ENCODE peak calls at places on chromosomes 13 and 19, in seven cellular contexts. E is GM23248; Q is psoas muscle; I is aorta; U is colonic mucosa; A is CD8-positive, alpha-beta memory T cell; L is ovary. Z is an unnamed sample.

GRCh38 chr13:90594694-90595093 is 752.8 kb upstream of the MIR17HG start:
- DNase-seq in E (peak), Q (no peak), I (no peak), U (no peak), A (no peak), L (no peak), Z (no peak)

GRCh38 chr13:110944121-110944967 is 29.5 kb upstream of the ANKRD10 start:
- DNase-seq in E (peak), Q (no peak), I (no peak), U (no peak), A (no peak), L (no peak), Z (no peak)

GRCh38 chr19:27975419-27976005 is 1237.4 kb downstream of the UQCRFS1 start:
- DNase-seq in E (no peak), Q (no peak), I (no peak), U (no peak), A (no peak), L (no peak), Z (no peak)

GRCh38 chr13:67235265-67235664 is 5.1 kb upstream of the PCDH9 start:
- DNase-seq in E (no peak), Q (no peak), I (no peak), U (no peak), A (no peak), L (no peak), Z (no peak)

GRCh38 chr19:51352783-51353360 is 10.9 kb upstream of the VSIG10L start:
- DNase-seq in E (no peak), Q (no peak), I (no peak), U (no peak), A (no peak), L (no peak), Z (no peak)

GRCh38 chr13:63408227-63409202 is 1992.9 kb upstream of the PCDH20 start:
- DNase-seq in E (no peak), Q (no peak), I (no peak), U (no peak), A (no peak), L (no peak), Z (no peak)

GRCh38 chr13:105908581-105908980 is 626.9 kb downstream of the EFNB2 start:
- DNase-seq in E (no peak), Q (no peak), I (no peak), U (no peak), A (no peak), L (no peak), Z (no peak)

GRCh38 chr19:33344210-33344609 is 29.3 kb upstream of the CEBPG start:
- DNase-seq in E (peak), Q (no peak), I (no peak), U (no peak), A (no peak), L (no peak), Z (no peak)

GRCh38 chr19:53541971-53542370 is 4.0 kb downstream of the ZNF331 start:
- DNase-seq in E (no peak), Q (no peak), I (no peak), U (no peak), A (no peak), L (no peak), Z (no peak)

GRCh38 chr13:72782717-72783116 is 784 bp downstream of the PIBF1 start:
- DNase-seq in E (peak), Q (no peak), I (no peak), U (no peak), A (no peak), L (no peak), Z (no peak)

GRCh38 chr13:42532561-42533335 is 41.2 kb upstream of the TNFSF11 start:
- DNase-seq in E (no peak), Q (no peak), I (no peak), U (no peak), A (no peak), L (no peak), Z (no peak)

GRCh38 chr13:25973085-25973484 is 78.7 kb downstream of the SHISA2 start:
- DNase-seq in E (no peak), Q (peak), I (no peak), U (no peak), A (no peak), L (no peak), Z (no peak)

GRCh38 chr19:44741841-44742352 is 6.6 kb upstream of the BCL3 start:
- DNase-seq in E (peak), Q (peak), I (peak), U (peak), A (no peak), L (peak), Z (peak)

GRCh38 chr13:114142640-114143490 is 10.4 kb upstream of the RASA3 start:
- DNase-seq in E (no peak), Q (no peak), I (peak), U (peak), A (peak), L (no peak), Z (no peak)

GRCh38 chr19:50836543-50837195 is 3.3 kb upstream of the KLK15 start:
- DNase-seq in E (no peak), Q (no peak), I (peak), U (no peak), A (no peak), L (no peak), Z (no peak)

GRCh38 chr13:94641432-94641941 is 39.8 kb downstream of the GPR180 start:
- DNase-seq in E (peak), Q (no peak), I (no peak), U (no peak), A (no peak), L (no peak), Z (no peak)

GRCh38 chr19:7831452-7831851 is 1.4 kb downstream of the EVI5L start:
- DNase-seq in E (peak), Q (no peak), I (no peak), U (no peak), A (no peak), L (peak), Z (no peak)

GRCh38 chr13:78604782-78605611 is 1.6 kb upstream of the POU4F1 start:
- DNase-seq in E (peak), Q (no peak), I (no peak), U (no peak), A (no peak), L (no peak), Z (no peak)

GRCh38 chr13:97506511-97506910 is 72.5 kb downstream of the RAP2A start:
- DNase-seq in E (peak), Q (no peak), I (no peak), U (no peak), A (no peak), L (no peak), Z (no peak)

GRCh38 chr13:70580825-70581224 is 472.6 kb upstream of the KLHL1 start:
- DNase-seq in E (no peak), Q (no peak), I (no peak), U (no peak), A (no peak), L (no peak), Z (no peak)

GRCh38 chr13:25192936-25193335 is 20.8 kb upstream of the AMER2 start:
- DNase-seq in E (no peak), Q (no peak), I (no peak), U (no peak), A (no peak), L (no peak), Z (peak)

GRCh38 chr19:43784251-43784980 is 3.6 kb upstream of the KCNN4 start:
- DNase-seq in E (peak), Q (peak), I (peak), U (peak), A (no peak), L (no peak), Z (no peak)

DNA sequence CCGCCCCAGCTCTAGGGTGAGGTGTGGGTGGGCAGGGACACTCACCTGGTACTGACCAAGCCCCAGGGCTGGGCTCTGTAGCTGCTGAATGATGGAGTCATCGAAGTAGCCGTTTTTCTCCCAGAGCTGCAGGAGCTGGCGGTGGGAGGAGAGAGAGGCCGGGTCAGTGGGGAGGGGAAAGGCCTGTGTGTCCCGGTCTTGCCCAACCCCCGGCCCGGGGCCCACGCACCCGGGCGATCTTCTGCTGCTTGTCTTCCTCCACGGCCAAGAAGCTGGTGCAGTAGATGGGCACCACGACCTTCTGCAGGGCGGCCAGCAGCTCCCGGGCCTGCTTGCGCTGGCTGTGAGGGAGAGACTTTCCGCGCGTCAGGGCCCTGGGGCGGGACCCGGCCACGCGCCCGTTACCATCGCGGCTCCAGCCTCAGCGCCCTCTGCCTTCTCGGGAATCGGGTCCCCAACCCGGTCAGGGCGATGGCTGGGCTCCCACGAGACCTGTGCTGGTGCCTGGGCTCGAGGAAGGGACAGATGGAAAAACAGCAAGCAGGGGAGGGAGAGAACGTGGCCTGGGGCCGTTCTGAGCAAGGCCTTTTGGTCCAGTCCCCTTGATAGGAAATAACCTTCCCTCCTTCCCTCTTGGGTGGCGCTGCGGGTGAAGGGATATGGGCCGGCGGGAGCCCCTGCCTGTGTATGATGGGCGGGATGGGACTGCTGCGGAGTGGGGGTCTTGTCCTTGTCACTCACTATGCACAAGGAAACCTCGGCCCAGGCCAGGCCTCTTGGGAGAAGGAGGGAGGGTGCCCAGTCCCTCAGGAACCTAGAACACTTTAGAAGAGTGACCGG is 11.5 kb downstream of the CHERP start:
- DNase-seq in E (no peak), Q (no peak), I (no peak), U (no peak), A (no peak), L (no peak), Z (no peak)
- H3K27ac ChIP-seq in E (no peak), Q (no peak), I (no peak), U (no peak), A (no peak), L (no peak), Z (no peak)

DNA sequence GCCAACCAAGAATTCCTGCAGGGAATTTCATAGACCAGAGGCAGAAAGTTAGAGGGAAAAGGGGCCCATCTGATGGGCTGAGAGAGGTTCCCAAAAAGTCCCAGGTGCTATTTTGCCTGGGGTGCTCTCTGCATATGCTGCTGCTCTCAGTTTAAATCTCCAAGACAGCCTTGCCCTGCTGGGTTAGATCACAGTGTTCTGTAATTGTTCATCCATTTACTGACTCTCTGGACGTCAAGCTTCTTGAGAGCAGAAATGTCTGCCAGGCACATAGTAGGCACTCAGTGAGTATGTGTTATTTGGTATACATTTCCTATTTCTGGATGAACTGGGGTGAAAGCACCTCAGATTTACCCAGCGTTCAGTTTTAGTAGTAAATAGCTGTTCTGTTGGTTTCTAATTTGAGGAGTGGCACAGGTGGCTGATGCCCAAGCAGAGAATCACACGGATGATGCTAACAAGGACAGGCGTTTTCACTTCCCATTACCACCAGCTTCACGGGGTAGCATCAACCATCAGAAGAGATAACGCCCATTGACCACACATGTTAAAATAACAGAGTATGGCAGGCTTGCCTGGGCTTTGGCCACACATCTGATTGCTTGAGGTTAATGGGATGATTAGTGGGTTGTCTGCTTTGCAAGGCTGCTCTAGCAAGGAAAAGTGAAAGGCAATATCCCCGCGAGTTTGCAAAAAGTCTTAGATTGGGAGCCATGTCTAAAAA is 161.1 kb downstream of the SLC7A1 start:
- DNase-seq in E (no peak), Q (no peak), I (no peak), U (no peak), A (no peak), L (no peak), Z (no peak)
- H3K27ac ChIP-seq in E (peak), Q (peak), I (peak), U (no peak), A (no peak), L (peak), Z (no peak)

GRCh38 chr13:33494596-33495214 is 209.2 kb upstream of the STARD13 start:
- DNase-seq in E (peak), Q (no peak), I (peak), U (no peak), A (no peak), L (no peak), Z (no peak)
- H3K27ac ChIP-seq in E (peak), Q (no peak), I (no peak), U (no peak), A (no peak), L (no peak), Z (no peak)

GRCh38 chr19:1622541-1622940 is 17.3 kb upstream of the UQCR11 start:
- DNase-seq in E (no peak), Q (no peak), I (no peak), U (no peak), A (no peak), L (no peak), Z (no peak)

GRCh38 chr19:1622007-1622406 is 16.7 kb upstream of the UQCR11 start:
- DNase-seq in E (no peak), Q (no peak), I (no peak), U (no peak), A (no peak), L (no peak), Z (no peak)

GRCh38 chr19:1626417-1627010 is 21.3 kb upstream of the UQCR11 start:
- DNase-seq in E (no peak), Q (no peak), I (no peak), U (no peak), A (no peak), L (no peak), Z (no peak)

GRCh38 chr19:1627194-1627593 is 21.9 kb upstream of the UQCR11 start:
- DNase-seq in E (no peak), Q (no peak), I (no peak), U (no peak), A (no peak), L (no peak), Z (no peak)

DNA sequence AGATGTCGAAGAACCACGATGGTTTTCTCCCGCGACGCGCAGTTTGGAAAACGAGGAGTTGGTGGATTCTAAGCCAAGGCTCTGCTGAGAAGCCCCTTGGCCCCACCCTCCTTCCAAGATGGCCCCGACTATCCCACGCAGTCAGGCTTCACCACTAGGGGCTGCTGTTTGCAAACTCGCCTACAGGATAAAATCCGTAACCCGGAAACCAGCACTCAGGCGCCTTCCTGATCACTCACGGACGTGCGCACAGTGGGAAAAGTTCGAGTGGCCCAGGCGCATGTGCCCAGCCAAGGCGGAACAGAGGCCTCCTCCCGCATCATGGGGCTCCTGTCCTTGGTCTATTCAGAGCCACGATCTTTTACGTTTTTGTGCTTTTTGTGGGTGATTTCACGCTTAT is 19.2 kb upstream of the UQCR11 start:
- DNase-seq in E (peak), Q (no peak), I (peak), U (peak), A (peak), L (no peak), Z (peak)
- H3K27ac ChIP-seq in E (no peak), Q (no peak), I (no peak), U (no peak), A (no peak), L (no peak), Z (no peak)

DNA sequence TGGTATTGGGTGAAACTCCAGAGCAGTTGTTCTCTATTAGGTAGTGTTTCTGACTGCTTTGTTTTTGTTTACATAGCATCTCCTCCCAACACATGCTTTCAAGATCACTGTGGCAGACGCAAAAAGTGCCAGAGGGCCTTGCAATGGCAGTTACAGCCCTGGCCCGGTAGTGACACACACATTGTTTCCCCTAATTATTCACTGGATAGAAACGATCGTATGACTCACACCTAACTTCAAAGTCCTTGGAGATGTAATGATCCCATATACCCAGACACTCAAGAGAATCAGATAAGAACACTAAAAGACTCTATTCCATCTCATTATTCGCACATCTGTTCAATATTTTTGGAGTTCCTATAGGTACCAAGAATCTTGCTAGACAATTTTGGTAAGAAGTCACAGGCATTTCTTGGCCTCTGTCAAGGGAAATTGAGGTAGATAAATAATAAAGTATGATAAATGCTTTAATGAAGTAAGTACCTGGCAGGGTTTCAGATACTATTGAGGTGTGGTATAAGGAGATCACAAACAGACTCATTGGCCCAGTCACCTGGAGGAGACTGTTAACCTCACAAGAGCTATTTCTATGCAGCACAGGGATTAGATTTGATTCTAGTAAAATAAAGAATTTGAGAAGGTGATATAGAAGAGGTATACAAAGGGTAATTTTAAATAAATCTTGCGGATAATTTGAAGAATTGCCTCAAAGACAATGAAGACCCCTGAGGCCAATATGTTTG is 485.3 kb downstream of the SLITRK6 start:
- DNase-seq in E (no peak), Q (no peak), I (no peak), U (no peak), A (no peak), L (no peak), Z (no peak)
- H3K27ac ChIP-seq in E (no peak), Q (no peak), I (no peak), U (no peak), A (no peak), L (no peak), Z (no peak)

GRCh38 chr19:35708391-35708790 is 4.0 kb downstream of the ZBTB32 start:
- DNase-seq in E (no peak), Q (no peak), I (no peak), U (no peak), A (no peak), L (no peak), Z (no peak)

GRCh38 chr19:35704218-35704617 is at the start of gene ZBTB32:
- DNase-seq in E (peak), Q (no peak), I (no peak), U (peak), A (no peak), L (no peak), Z (no peak)

GRCh38 chr19:35703343-35703742 is 1.0 kb upstream of the ZBTB32 start:
- DNase-seq in E (no peak), Q (no peak), I (no peak), U (no peak), A (no peak), L (no peak), Z (no peak)

GRCh38 chr19:35696835-35697234 is 7.5 kb upstream of the ZBTB32 start:
- DNase-seq in E (no peak), Q (no peak), I (no peak), U (no peak), A (no peak), L (no peak), Z (no peak)

GRCh38 chr19:35702223-35703012 is 1.9 kb upstream of the ZBTB32 start:
- DNase-seq in E (peak), Q (peak), I (peak), U (peak), A (peak), L (peak), Z (peak)
- H3K27ac ChIP-seq in E (no peak), Q (no peak), I (no peak), U (no peak), A (peak), L (no peak), Z (peak)

DNA sequence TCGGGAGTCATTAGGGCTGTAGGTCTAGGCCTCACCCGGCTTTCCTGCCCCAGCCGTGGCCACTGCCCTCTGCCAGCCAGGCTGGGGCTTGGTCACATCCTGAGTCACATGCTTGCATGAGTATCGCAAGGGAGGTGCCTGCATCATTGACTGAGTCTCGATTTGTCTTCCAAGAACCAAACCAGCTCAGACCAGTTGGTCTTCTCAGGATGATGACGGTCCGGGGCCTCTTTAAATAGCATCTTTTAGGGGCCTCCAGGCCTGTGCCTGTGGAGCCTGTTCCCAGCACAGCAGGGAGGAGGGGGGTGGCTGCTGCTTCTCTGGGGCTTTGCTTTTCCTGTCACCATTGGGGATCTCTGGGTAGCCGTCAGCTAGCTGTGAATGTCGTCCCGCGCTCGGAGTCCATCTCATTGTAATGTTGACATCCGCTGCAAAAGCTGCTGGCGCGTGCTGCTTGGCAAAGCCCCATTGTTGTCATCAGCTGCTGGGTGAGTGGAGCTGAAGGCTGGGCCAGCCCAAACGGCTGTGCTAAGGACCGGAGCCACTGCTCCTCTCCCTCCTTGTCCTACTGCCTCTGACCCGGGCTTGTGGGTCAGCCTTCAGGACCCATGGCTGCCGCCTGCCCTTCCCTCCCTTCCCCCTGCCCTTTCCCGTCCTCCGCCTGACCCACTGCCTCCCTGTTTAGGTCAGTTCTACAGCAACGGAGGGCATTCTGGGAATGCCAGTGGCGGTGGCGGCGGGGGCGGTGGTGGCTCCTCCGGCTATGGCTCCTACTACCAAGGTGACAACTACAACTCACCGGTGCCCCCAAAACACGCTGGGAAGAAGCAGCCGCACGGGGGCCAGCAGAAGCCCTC is 14.3 kb upstream of the QTRT1 start:
- DNase-seq in E (peak), Q (no peak), I (no peak), U (no peak), A (no peak), L (no peak), Z (peak)
- H3K27ac ChIP-seq in E (peak), Q (peak), I (no peak), U (no peak), A (no peak), L (no peak), Z (peak)

GRCh38 chr13:112725346-112726017 is 35.6 kb downstream of the ATP11A start:
- DNase-seq in E (no peak), Q (peak), I (no peak), U (no peak), A (no peak), L (no peak), Z (no peak)
- H3K27ac ChIP-seq in E (no peak), Q (peak), I (no peak), U (no peak), A (no peak), L (no peak), Z (peak)

GRCh38 chr19:40242480-40242879 is 16.0 kb upstream of the CCNP start:
- DNase-seq in E (no peak), Q (no peak), I (no peak), U (no peak), A (no peak), L (no peak), Z (no peak)
- H3K27ac ChIP-seq in E (no peak), Q (peak), I (no peak), U (no peak), A (no peak), L (peak), Z (peak)